ENCODE peak calls at places on chromosome 15, in eight cellular contexts. V is upper lobe of left lung, T is NB4, W is testis, D is esophagus muscularis mucosa, L is heart left ventricle, U is H1, O is body of pancreas. F is an unnamed sample.

GRCh38 chr15:39591896-39592315 is 11.0 kb downstream of the THBS1 start:
- DNase-seq in V (no peak), T (no peak), W (no peak), D (no peak), L (no peak), U (no peak), O (no peak), F (no peak)

GRCh38 chr15:38532728-38533127 is 31.9 kb downstream of the RASGRP1 start:
- DNase-seq in V (no peak), T (no peak), W (no peak), D (no peak), L (no peak), U (no peak), O (no peak), F (no peak)

GRCh38 chr15:88830016-88830415 is 26.8 kb downstream of the ACAN start:
- DNase-seq in V (no peak), T (no peak), W (no peak), D (no peak), L (no peak), U (no peak), O (no peak), F (no peak)

GRCh38 chr15:70625438-70625837 is 137.9 kb downstream of the UACA start:
- DNase-seq in V (no peak), T (peak; percentile 89), W (no peak), D (no peak), L (no peak), U (no peak), O (no peak), F (no peak)

GRCh38 chr15:74129411-74130088 is 836 bp upstream of the ISLR2 start:
- DNase-seq in V (peak; percentile 73), T (no peak), W (no peak), D (no peak), L (no peak), U (peak; percentile 71), O (no peak), F (no peak)

GRCh38 chr15:32683906-32684584 is 33.8 kb upstream of the GREM1 start:
- DNase-seq in V (no peak), T (peak; percentile 52), W (no peak), D (no peak), L (no peak), U (no peak), O (no peak), F (peak; percentile 48)

GRCh38 chr15:39209548-39210211 is 371.2 kb upstream of the THBS1 start:
- DNase-seq in V (no peak), T (no peak), W (no peak), D (no peak), L (no peak), U (no peak), O (no peak), F (no peak)

GRCh38 chr15:62758126-62758951 is 284.2 kb upstream of the TPM1 start:
- DNase-seq in V (no peak), T (no peak), W (peak; percentile 20), D (peak; percentile 94), L (no peak), U (no peak), O (peak; percentile 45), F (peak; percentile 73)

GRCh38 chr15:57297630-57298029 is 78.7 kb upstream of the CGNL1 start:
- DNase-seq in V (no peak), T (no peak), W (no peak), D (no peak), L (no peak), U (peak; percentile 39), O (no peak), F (no peak)

GRCh38 chr15:57354436-57355123 is 21.7 kb upstream of the CGNL1 start:
- DNase-seq in V (no peak), T (no peak), W (no peak), D (no peak), L (no peak), U (no peak), O (no peak), F (no peak)

GRCh38 chr15:84685304-84685703 is 27.3 kb upstream of the NMB start:
- DNase-seq in V (no peak), T (peak; percentile 77), W (no peak), D (no peak), L (peak; percentile 68), U (no peak), O (no peak), F (peak; percentile 88)

GRCh38 chr15:97961067-97961954 is 808 bp downstream of the ARRDC4 start:
- DNase-seq in V (peak; percentile 92), T (peak; percentile 34), W (peak; percentile 62), D (no peak), L (peak; percentile 57), U (peak; percentile 78), O (peak; percentile 69), F (peak; percentile 92)

GRCh38 chr15:38647683-38648082 is 83.1 kb upstream of the RASGRP1 start:
- DNase-seq in V (no peak), T (no peak), W (no peak), D (no peak), L (no peak), U (no peak), O (no peak), F (no peak)

GRCh38 chr15:22981336-22981840 is 1.2 kb upstream of the CYFIP1 start:
- DNase-seq in V (peak; percentile 53), T (no peak), W (peak; percentile 4), D (no peak), L (no peak), U (no peak), O (no peak), F (no peak)

GRCh38 chr15:22978691-22979068 is 1.5 kb downstream of the CYFIP1 start:
- DNase-seq in V (no peak), T (peak; percentile 10), W (no peak), D (no peak), L (no peak), U (no peak), O (no peak), F (no peak)

GRCh38 chr15:22979069-22979698 is 984 bp downstream of the CYFIP1 start:
- DNase-seq in V (peak; percentile 92), T (peak; percentile 81), W (peak; percentile 82), D (no peak), L (peak; percentile 64), U (peak; percentile 69), O (peak; percentile 67), F (no peak)

GRCh38 chr15:22979699-22980188 is 424 bp downstream of the CYFIP1 start:
- DNase-seq in V (peak; percentile 89), T (peak; percentile 50), W (no peak), D (no peak), L (peak; percentile 47), U (peak; percentile 72), O (peak; percentile 26), F (no peak)

DNA sequence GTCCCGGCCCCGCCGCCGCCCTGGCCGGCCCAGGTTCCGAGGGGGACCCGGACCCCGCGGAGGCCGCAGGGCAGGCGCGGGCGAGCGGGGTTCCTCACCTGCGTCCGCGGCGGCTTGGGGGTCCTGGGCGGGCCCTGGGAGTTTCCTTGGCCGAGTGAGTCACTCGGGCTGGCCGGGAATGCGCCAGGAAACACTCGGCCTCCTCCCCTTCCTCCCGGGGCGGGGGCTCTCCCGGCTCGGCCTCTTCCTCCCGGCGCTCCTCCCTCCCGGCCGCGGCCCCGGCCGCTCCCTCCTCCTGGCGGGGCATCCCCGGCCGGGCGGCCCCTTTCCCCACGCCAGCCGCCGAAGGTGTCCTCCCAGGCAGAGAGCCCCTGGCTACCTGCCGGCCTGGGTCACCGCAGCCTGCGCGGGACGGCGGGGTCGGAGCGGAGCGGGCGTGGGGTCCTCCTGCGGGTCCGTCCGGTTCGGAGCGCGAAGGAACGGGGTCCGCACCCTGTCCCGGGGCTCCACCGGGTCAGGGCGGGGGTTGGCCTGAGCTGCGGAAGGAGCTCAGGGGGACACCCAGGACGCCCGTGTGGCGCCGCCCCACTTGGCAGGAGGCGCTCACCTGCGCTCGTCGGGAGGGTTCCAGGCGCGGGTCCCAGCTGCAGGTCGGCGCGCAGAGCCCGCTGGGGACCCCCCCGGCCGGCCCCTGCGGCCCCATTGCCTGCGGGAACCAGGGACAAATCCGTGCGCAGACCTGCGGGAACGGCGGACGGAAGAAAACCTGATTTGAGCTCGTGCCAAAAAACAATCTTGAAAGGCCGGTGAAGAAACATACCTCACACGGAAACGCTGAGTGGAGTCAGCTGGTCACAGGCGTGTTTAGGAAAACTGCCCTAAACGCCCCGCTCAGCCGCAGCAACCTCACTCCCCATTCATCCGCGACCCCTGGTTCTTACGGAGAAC is at the start of gene CYFIP1:
- DNase-seq in V (peak; percentile 95), T (peak; percentile 73), W (peak; percentile 79), D (no peak), L (peak; percentile 92), U (peak; percentile 86), O (peak; percentile 92), F (peak; percentile 79)
- TF ChIP-seq POLR2A in V (peak; percentile 77), T (no peak), W (no peak), D (peak; percentile 14), L (no peak), U (no peak), O (peak; percentile 79), F (no peak)

DNA sequence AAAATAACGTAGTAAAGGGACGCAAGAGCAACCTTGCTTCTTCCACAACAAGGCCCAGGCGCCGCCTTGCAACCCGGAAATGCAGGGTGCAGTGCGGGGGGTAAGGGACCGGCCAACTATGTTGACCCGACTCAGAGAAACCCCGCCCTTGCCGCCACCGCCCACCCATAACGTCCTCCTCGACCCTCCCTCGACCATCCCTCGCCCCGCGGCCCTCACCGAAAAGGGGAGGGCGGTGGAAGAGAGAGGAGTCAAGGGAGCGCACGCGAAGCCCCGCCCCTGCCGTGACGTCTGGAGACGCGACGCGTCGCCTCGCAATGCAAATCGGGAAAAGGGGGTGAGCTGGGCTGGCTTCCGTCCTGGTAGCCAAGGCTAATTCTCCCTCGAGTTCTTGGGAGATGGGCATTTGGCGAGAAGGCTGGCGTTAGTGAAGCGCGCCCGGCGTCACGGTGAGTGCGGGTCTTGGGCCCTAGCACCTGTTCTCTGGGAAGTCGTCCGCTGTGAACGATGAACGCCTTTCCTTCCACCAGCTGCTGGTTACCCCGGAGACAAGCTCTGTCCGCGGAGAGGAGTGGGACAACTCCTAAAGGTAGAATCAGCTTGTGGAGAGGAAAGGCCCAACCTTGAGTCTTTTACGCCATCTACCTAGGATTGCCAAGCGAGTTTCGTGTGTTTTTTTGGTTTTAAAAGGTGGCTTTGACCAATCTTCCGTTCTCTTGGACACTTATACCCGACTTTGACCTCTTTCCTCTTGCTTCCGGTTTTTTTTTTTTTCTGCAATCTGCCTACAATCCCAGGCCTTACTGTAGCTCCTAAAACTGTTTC is at the start of gene USP8:
- DNase-seq in V (peak; percentile 100), T (peak; percentile 99), W (peak; percentile 97), D (peak; percentile 99), L (peak; percentile 98), U (peak; percentile 98), O (peak; percentile 95), F (peak; percentile 99)
- TF ChIP-seq POLR2A in V (peak; percentile 95), T (peak; percentile 90), W (peak; percentile 44), D (no peak), L (no peak), U (peak; percentile 98), O (peak; percentile 96), F (peak; percentile 60)

DNA sequence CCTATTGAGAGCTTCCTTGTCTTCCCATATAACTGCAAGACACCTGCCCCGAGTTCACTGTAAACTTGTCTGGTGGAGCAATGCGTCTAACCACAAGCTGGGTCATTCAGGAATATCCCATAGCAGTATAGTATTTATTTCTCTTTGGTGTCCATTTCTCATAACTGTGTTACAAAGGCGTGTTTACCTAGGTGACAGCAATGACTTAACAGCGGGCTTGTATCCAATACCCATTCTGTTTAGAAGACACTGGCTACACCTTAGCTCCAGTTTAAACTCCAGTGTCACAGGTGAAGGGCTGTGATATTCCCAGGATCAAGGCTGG is 24.3 kb downstream of the ATP10A start:
- DNase-seq in V (no peak), T (no peak), W (no peak), D (no peak), L (no peak), U (no peak), O (no peak), F (no peak)
- TF ChIP-seq POLR2A in V (no peak), T (no peak), W (no peak), D (no peak), L (no peak), U (no peak), O (no peak), F (no peak)

GRCh38 chr15:64093627-64094417 is at the start of gene CIAO2A:
- DNase-seq in V (peak; percentile 87), T (peak; percentile 100), W (peak; percentile 99), D (peak; percentile 98), L (peak; percentile 97), U (peak; percentile 88), O (peak; percentile 97), F (peak; percentile 97)
- TF ChIP-seq POLR2A in V (peak; percentile 79), T (peak; percentile 83), W (peak; percentile 3), D (peak; percentile 55), L (no peak), U (peak; percentile 48), O (peak; percentile 70), F (no peak)